ENCODE peak calls at places on chromosome 10, in four cellular contexts. F is trophoblast cell, O is mesendoderm, X is H1. J is an unnamed sample. For H3K79me2, the result is how much of the 10 kb centered on the place peaks cover.

GRCh38 chr10:6054884-6055283 is 7.3 kb downstream of the IL2RA start:
- DNase-seq in X (peak), O (no peak), F (no peak), J (peak)

GRCh38 chr10:43166879-43167490 is 28.7 kb downstream of the CSGALNACT2 start:
- DNase-seq in X (no peak), F (no peak), O (no peak), J (no peak)

GRCh38 chr10:108496131-108496530 is 1331.6 kb upstream of the SORCS1 start:
- DNase-seq in X (no peak), F (no peak), O (no peak), J (no peak)

GRCh38 chr10:7756360-7756992 is 31.3 kb downstream of the KIN start:
- DNase-seq in F (peak), O (peak), X (no peak), J (peak)

GRCh38 chr10:76036962-76037361 is 605.5 kb downstream of the LRMDA start:
- DNase-seq in X (no peak), O (no peak), F (no peak), J (no peak)

GRCh38 chr10:117003336-117003735 is 1.7 kb downstream of the SHTN1 start:
- DNase-seq in O (no peak), F (no peak), X (no peak), J (no peak)

GRCh38 chr10:70575486-70575873 is 27.1 kb downstream of the PRF1 start:
- DNase-seq in O (no peak), X (no peak), F (no peak), J (no peak)

GRCh38 chr10:17023386-17024298 is 106.0 kb downstream of the CUBN start:
- DNase-seq in F (peak), O (peak), X (no peak), J (peak)

GRCh38 chr10:110207805-110208613 is 604 bp downstream of the MXI1 start:
- DNase-seq in F (peak), O (peak), X (peak), J (peak)

GRCh38 chr10:3887885-3888476 is 103.0 kb upstream of the KLF6 start:
- DNase-seq in O (peak), X (no peak), F (peak), J (peak)

GRCh38 chr10:125840955-125841354 is 17.6 kb downstream of the BCCIP start:
- DNase-seq in X (no peak), O (no peak), F (no peak), J (no peak)

GRCh38 chr10:119783665-119784027 is 57.8 kb downstream of the INPP5F start:
- DNase-seq in X (no peak), O (no peak), F (no peak), J (no peak)
- H3K79me2 ChIP-seq in X (under half), O (under half), F (under half), J (under half)

DNA sequence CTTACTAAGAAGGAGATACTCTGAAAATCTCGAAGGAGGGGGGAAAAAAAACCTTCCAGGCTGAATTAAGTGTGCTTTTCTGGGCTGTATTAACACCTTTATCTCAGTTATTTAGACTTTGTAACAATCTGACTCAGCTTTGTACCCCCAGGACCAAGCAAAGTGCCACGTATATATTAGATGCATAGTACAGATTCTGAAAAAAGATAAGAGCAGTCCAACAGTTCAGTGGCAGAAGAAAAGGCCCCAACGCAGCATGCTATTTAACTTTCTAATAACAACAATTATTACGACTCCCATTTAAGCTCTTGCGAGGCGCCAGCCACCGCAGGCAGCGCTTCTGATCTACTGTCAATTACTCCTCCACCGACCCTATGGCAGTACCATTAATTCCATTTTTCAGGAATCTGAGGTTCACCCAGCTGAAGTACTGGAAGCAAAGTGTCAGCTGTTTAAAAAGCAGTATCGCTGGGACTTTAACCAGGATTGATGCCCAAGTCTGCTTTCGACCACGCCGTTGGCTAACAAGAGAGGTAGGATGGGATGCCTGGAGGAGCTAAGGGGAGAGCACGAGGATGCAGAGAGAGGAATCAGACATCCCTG is 660 bp downstream of the LIPA start:
- DNase-seq in X (no peak), O (no peak), F (no peak), J (no peak)
- H3K23ac ChIP-seq in X (no peak), O (peak), F (no peak), J (no peak)

GRCh38 chr10:32461203-32461602 is 15.3 kb downstream of the CCDC7 start:
- DNase-seq in X (no peak), O (no peak), F (no peak), J (no peak)

GRCh38 chr10:32454148-32454547 is 8.2 kb downstream of the CCDC7 start:
- DNase-seq in O (no peak), X (no peak), F (no peak), J (no peak)

DNA sequence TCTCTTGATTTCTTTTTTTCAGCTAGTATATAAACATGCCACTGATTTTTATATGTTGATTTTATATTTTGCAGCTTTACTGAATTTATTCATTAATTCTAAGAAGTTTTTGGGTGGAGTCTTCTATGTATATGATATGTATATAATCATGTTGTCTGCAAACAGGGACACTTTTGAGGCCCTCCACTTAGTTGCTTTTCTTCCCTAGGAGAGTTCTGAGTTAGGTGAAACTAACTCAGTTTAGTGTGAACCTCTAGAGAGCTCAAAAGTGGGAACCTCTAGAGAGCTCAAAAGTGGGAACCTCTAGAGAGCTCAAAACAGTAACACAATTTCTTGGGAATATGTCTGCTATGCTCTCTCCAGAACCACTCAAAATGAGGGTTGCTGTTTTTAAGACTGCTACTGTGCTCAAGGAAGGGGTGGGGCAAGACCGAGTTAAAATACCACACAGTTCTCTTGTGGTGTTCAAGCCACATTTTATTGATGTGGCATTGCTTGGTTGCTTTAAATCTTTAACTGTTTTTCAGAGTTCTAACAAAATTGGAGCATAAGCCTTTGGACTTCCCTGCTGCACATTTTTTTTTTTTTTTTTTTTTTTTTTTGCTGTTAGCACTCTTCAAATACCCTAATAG is 13.2 kb downstream of the CCDC7 start:
- DNase-seq in F (no peak), O (no peak), X (no peak), J (no peak)
- H3K79me2 ChIP-seq in F (under half), O (under half), X (under half), J (under half)

DNA sequence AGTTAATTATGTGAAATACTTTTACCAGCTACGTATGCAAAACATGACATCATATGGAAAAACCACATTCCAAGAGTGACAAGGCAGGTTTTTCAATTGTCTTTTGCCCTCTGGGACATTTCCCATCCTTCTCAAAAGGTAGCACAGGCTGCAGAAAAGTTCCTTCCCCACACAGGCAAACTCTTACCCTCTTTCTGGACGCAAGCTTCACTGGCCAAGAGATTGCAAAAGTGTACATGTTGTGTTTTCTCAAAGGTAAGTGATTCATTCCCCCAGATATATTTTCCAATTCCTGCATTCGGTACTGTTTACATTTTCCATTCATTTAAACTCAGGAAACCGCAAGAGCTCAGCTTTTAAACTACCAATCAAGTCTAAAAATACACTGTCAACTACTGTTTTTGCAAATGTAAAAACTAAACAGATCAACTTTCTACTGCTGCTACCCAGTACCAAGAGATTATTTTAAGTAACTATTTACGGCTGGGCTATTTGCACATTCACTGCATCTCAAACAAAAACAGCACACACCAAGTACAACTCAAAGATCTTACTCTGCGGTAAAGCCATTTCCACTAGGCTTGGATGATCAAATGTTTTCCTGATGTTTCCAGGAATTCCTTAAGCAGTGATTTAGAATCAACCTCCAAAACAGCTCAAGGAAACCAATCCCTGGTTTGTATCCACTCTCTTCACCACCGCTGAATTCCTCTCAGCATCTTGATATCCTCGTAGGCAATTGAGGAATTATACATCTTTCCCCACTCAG is 233.6 kb upstream of the CCDC6 start:
- DNase-seq in X (no peak), F (peak), O (peak), J (peak)
- H3K23ac ChIP-seq in X (no peak), F (no peak), O (no peak), J (peak)